ENCODE peak calls at places on chromosome 1, in ten cellular contexts. One of them, this sample, is unnamed.

GRCh38 chr1:110228853-110229252 is 18.7 kb downstream of the KCNC4 start:
- DNase-seq in transverse colon: no peak
- DNase-seq in GM12878: no peak
- DNase-seq in A549: no peak
- DNase-seq in sigmoid colon: no peak
- DNase-seq in suprapubic skin: no peak
- DNase-seq in H1: no peak
- DNase-seq in SK-N-SH: no peak
- DNase-seq in ovary: no peak
- DNase-seq in esophagus muscularis mucosa: no peak
- DNase-seq in this sample: no peak

GRCh38 chr1:22450421-22451021 is 1.1 kb upstream of the ZBTB40 start:
- DNase-seq in transverse colon: no peak
- DNase-seq in GM12878: no peak
- DNase-seq in A549: no peak
- DNase-seq in sigmoid colon: no peak
- DNase-seq in suprapubic skin: no peak
- DNase-seq in H1: no peak
- DNase-seq in SK-N-SH: no peak
- DNase-seq in ovary: no peak
- DNase-seq in esophagus muscularis mucosa: no peak
- DNase-seq in this sample: no peak

GRCh38 chr1:8639165-8639564 is 178.3 kb downstream of the RERE start:
- DNase-seq in transverse colon: no peak
- DNase-seq in GM12878: no peak
- DNase-seq in A549: no peak
- DNase-seq in sigmoid colon: no peak
- DNase-seq in suprapubic skin: no peak
- DNase-seq in H1: no peak
- DNase-seq in SK-N-SH: no peak
- DNase-seq in ovary: no peak
- DNase-seq in esophagus muscularis mucosa: no peak
- DNase-seq in this sample: no peak

GRCh38 chr1:203278087-203278884 is 27.0 kb upstream of the BTG2 start:
- DNase-seq in transverse colon: peak; percentile 83
- DNase-seq in GM12878: no peak
- DNase-seq in A549: no peak
- DNase-seq in sigmoid colon: peak; percentile 99
- DNase-seq in suprapubic skin: peak; percentile 94
- DNase-seq in H1: peak; percentile 55
- DNase-seq in SK-N-SH: peak; percentile 79
- DNase-seq in ovary: peak; percentile 95
- DNase-seq in esophagus muscularis mucosa: peak; percentile 98
- DNase-seq in this sample: peak; percentile 81

GRCh38 chr1:235835226-235835625 is 31.5 kb downstream of the LYST start:
- DNase-seq in transverse colon: peak; percentile 25
- DNase-seq in GM12878: no peak
- DNase-seq in A549: no peak
- DNase-seq in sigmoid colon: peak; percentile 80
- DNase-seq in suprapubic skin: no peak
- DNase-seq in H1: no peak
- DNase-seq in SK-N-SH: no peak
- DNase-seq in ovary: peak; percentile 53
- DNase-seq in esophagus muscularis mucosa: no peak
- DNase-seq in this sample: peak; percentile 49

GRCh38 chr1:167186771-167187170 is 33.9 kb upstream of the POU2F1 start:
- DNase-seq in transverse colon: no peak
- DNase-seq in GM12878: no peak
- DNase-seq in A549: no peak
- DNase-seq in sigmoid colon: no peak
- DNase-seq in suprapubic skin: no peak
- DNase-seq in H1: no peak
- DNase-seq in SK-N-SH: no peak
- DNase-seq in ovary: no peak
- DNase-seq in esophagus muscularis mucosa: no peak
- DNase-seq in this sample: no peak

GRCh38 chr1:24175033-24175755 is 11.9 kb downstream of the IFNLR1 start:
- DNase-seq in transverse colon: no peak
- DNase-seq in GM12878: no peak
- DNase-seq in A549: no peak
- DNase-seq in sigmoid colon: no peak
- DNase-seq in suprapubic skin: peak; percentile 11
- DNase-seq in H1: no peak
- DNase-seq in SK-N-SH: no peak
- DNase-seq in ovary: no peak
- DNase-seq in esophagus muscularis mucosa: no peak
- DNase-seq in this sample: no peak

GRCh38 chr1:108882837-108883236 is 6.1 kb downstream of the GPSM2 start:
- DNase-seq in transverse colon: no peak
- DNase-seq in GM12878: no peak
- DNase-seq in A549: no peak
- DNase-seq in sigmoid colon: no peak
- DNase-seq in suprapubic skin: no peak
- DNase-seq in H1: no peak
- DNase-seq in SK-N-SH: no peak
- DNase-seq in ovary: no peak
- DNase-seq in esophagus muscularis mucosa: no peak
- DNase-seq in this sample: no peak

GRCh38 chr1:13725714-13726175 is 25.8 kb downstream of the PRDM2 start:
- DNase-seq in transverse colon: peak; percentile 59
- DNase-seq in GM12878: no peak
- DNase-seq in A549: peak; percentile 21
- DNase-seq in sigmoid colon: no peak
- DNase-seq in suprapubic skin: no peak
- DNase-seq in H1: no peak
- DNase-seq in SK-N-SH: peak; percentile 26
- DNase-seq in ovary: no peak
- DNase-seq in esophagus muscularis mucosa: no peak
- DNase-seq in this sample: peak; percentile 40

GRCh38 chr1:66607458-66607857 is 73.5 kb downstream of the SGIP1 start:
- DNase-seq in transverse colon: no peak
- DNase-seq in GM12878: no peak
- DNase-seq in A549: no peak
- DNase-seq in sigmoid colon: no peak
- DNase-seq in suprapubic skin: no peak
- DNase-seq in H1: peak; percentile 50
- DNase-seq in SK-N-SH: no peak
- DNase-seq in ovary: no peak
- DNase-seq in esophagus muscularis mucosa: no peak
- DNase-seq in this sample: no peak

GRCh38 chr1:248828845-248829244 is 3.1 kb upstream of the SH3BP5L start:
- DNase-seq in transverse colon: no peak
- DNase-seq in GM12878: no peak
- DNase-seq in A549: peak; percentile 73
- DNase-seq in sigmoid colon: no peak
- DNase-seq in suprapubic skin: no peak
- DNase-seq in H1: no peak
- DNase-seq in SK-N-SH: peak; percentile 53
- DNase-seq in ovary: no peak
- DNase-seq in esophagus muscularis mucosa: no peak
- DNase-seq in this sample: no peak

GRCh38 chr1:89815611-89816010 is 5.2 kb upstream of the LRRC8D start:
- DNase-seq in transverse colon: no peak
- DNase-seq in GM12878: peak; percentile 50
- DNase-seq in A549: no peak
- DNase-seq in sigmoid colon: no peak
- DNase-seq in suprapubic skin: no peak
- DNase-seq in H1: no peak
- DNase-seq in SK-N-SH: no peak
- DNase-seq in ovary: no peak
- DNase-seq in esophagus muscularis mucosa: no peak
- DNase-seq in this sample: no peak

GRCh38 chr1:42931911-42932422 is 26.7 kb downstream of the SLC2A1 start:
- DNase-seq in transverse colon: peak; percentile 91
- DNase-seq in GM12878: peak; percentile 88
- DNase-seq in A549: peak; percentile 42
- DNase-seq in sigmoid colon: peak; percentile 70
- DNase-seq in suprapubic skin: peak; percentile 81
- DNase-seq in H1: no peak
- DNase-seq in SK-N-SH: no peak
- DNase-seq in ovary: no peak
- DNase-seq in esophagus muscularis mucosa: no peak
- DNase-seq in this sample: peak; percentile 83

GRCh38 chr1:220770245-220770913 is 16.3 kb upstream of the MTARC1 start:
- DNase-seq in transverse colon: no peak
- DNase-seq in GM12878: peak; percentile 49
- DNase-seq in A549: no peak
- DNase-seq in sigmoid colon: no peak
- DNase-seq in suprapubic skin: no peak
- DNase-seq in H1: no peak
- DNase-seq in SK-N-SH: no peak
- DNase-seq in ovary: no peak
- DNase-seq in esophagus muscularis mucosa: no peak
- DNase-seq in this sample: no peak

GRCh38 chr1:160708118-160708517 is 3.5 kb downstream of the CD48 start:
- DNase-seq in transverse colon: no peak
- DNase-seq in GM12878: no peak
- DNase-seq in A549: no peak
- DNase-seq in sigmoid colon: no peak
- DNase-seq in suprapubic skin: no peak
- DNase-seq in H1: no peak
- DNase-seq in SK-N-SH: no peak
- DNase-seq in ovary: no peak
- DNase-seq in esophagus muscularis mucosa: no peak
- DNase-seq in this sample: no peak

GRCh38 chr1:160709715-160710114 is 1.9 kb downstream of the CD48 start:
- DNase-seq in transverse colon: no peak
- DNase-seq in GM12878: no peak
- DNase-seq in A549: no peak
- DNase-seq in sigmoid colon: no peak
- DNase-seq in suprapubic skin: no peak
- DNase-seq in H1: no peak
- DNase-seq in SK-N-SH: no peak
- DNase-seq in ovary: no peak
- DNase-seq in esophagus muscularis mucosa: no peak
- DNase-seq in this sample: no peak

GRCh38 chr1:160708821-160709220 is 2.8 kb downstream of the CD48 start:
- DNase-seq in transverse colon: no peak
- DNase-seq in GM12878: no peak
- DNase-seq in A549: no peak
- DNase-seq in sigmoid colon: no peak
- DNase-seq in suprapubic skin: no peak
- DNase-seq in H1: no peak
- DNase-seq in SK-N-SH: no peak
- DNase-seq in ovary: no peak
- DNase-seq in esophagus muscularis mucosa: no peak
- DNase-seq in this sample: no peak

GRCh38 chr1:160711528-160712311 is at the start of gene CD48:
- DNase-seq in transverse colon: no peak
- DNase-seq in GM12878: no peak
- DNase-seq in A549: no peak
- DNase-seq in sigmoid colon: no peak
- DNase-seq in suprapubic skin: no peak
- DNase-seq in H1: no peak
- DNase-seq in SK-N-SH: no peak
- DNase-seq in ovary: no peak
- DNase-seq in esophagus muscularis mucosa: no peak
- DNase-seq in this sample: no peak

DNA sequence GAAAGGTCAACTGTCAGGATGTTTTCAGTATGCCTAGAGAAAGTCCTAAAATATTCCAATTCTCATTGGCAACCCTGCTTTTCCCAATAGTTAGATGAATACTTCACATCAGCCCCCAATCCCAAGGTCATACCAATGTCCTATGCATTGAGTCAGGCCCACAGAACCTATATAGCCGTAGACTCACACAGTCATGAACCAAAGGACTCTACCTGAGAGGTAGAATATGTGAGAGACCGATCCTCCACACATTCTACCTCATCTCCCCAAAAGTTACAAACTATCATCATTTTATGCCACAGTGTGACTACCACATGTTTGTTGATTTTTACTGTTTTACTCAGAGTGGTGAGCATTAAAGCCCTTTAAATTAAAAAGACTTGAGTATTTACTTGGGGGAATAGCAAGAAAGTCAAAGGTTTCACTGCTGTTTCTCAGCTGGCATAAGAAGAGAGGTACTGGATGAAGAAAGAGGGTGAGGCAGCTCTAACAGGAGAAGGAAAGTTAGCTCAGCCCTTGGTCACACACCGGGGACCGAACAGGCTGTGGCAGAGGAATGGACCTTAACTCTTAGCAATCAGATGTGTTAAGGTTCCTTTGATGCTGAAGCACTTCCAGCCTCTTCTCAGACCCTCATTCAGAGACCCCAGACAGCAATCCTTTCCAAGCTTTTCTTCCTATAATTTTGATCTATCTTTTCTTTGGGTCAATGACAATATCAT is 930 bp downstream of the CD48 start:
- DNase-seq in transverse colon: no peak
- DNase-seq in GM12878: no peak
- DNase-seq in A549: no peak
- DNase-seq in sigmoid colon: no peak
- DNase-seq in suprapubic skin: no peak
- DNase-seq in H1: no peak
- DNase-seq in SK-N-SH: no peak
- DNase-seq in ovary: no peak
- DNase-seq in esophagus muscularis mucosa: no peak
- DNase-seq in this sample: no peak
- TF ChIP-seq EP300 in transverse colon: no peak
- TF ChIP-seq EP300 in GM12878: no peak
- TF ChIP-seq EP300 in A549: no peak
- TF ChIP-seq EP300 in sigmoid colon: no peak
- TF ChIP-seq EP300 in suprapubic skin: no peak
- TF ChIP-seq EP300 in H1: no peak
- TF ChIP-seq EP300 in SK-N-SH: no peak
- TF ChIP-seq EP300 in ovary: no peak
- TF ChIP-seq EP300 in esophagus muscularis mucosa: no peak
- TF ChIP-seq EP300 in this sample: no peak

GRCh38 chr1:155253208-155253607 is 2.1 kb downstream of the ENTREP3 start:
- DNase-seq in transverse colon: no peak
- DNase-seq in GM12878: no peak
- DNase-seq in A549: no peak
- DNase-seq in sigmoid colon: no peak
- DNase-seq in suprapubic skin: no peak
- DNase-seq in H1: no peak
- DNase-seq in SK-N-SH: peak; percentile 46
- DNase-seq in ovary: no peak
- DNase-seq in esophagus muscularis mucosa: no peak
- DNase-seq in this sample: no peak
- H3K27ac ChIP-seq in transverse colon: no peak overlapping the region
- H3K27ac ChIP-seq in GM12878: no peak overlapping the region
- H3K27ac ChIP-seq in A549: no peak overlapping the region
- H3K27ac ChIP-seq in sigmoid colon: peak overlapping the region; percentile 96
- H3K27ac ChIP-seq in suprapubic skin: no peak overlapping the region
- H3K27ac ChIP-seq in H1: no peak overlapping the region
- H3K27ac ChIP-seq in SK-N-SH: no peak overlapping the region
- H3K27ac ChIP-seq in ovary: no peak overlapping the region
- H3K27ac ChIP-seq in esophagus muscularis mucosa: peak overlapping the region; percentile 98
- H3K27ac ChIP-seq in this sample: no peak overlapping the region

GRCh38 chr1:2832506-2833453 is 31.3 kb upstream of the TTC34 start:
- DNase-seq in transverse colon: no peak
- DNase-seq in GM12878: no peak
- DNase-seq in A549: no peak
- DNase-seq in sigmoid colon: no peak
- DNase-seq in suprapubic skin: no peak
- DNase-seq in H1: no peak
- DNase-seq in SK-N-SH: no peak
- DNase-seq in ovary: no peak
- DNase-seq in esophagus muscularis mucosa: no peak
- DNase-seq in this sample: no peak
- H3K9me3 ChIP-seq in transverse colon: no peaks in the 10 kb centered on the region
- H3K9me3 ChIP-seq in GM12878: no peaks in the 10 kb centered on the region
- H3K9me3 ChIP-seq in A549: no peaks in the 10 kb centered on the region
- H3K9me3 ChIP-seq in sigmoid colon: no peaks in the 10 kb centered on the region
- H3K9me3 ChIP-seq in suprapubic skin: no peaks in the 10 kb centered on the region
- H3K9me3 ChIP-seq in H1: peaks cover 67% of the 10 kb centered on the region
- H3K9me3 ChIP-seq in SK-N-SH: no peaks in the 10 kb centered on the region
- H3K9me3 ChIP-seq in ovary: no peaks in the 10 kb centered on the region
- H3K9me3 ChIP-seq in esophagus muscularis mucosa: peaks cover under 1% of the 10 kb centered on the region
- H3K9me3 ChIP-seq in this sample: no peaks in the 10 kb centered on the region

GRCh38 chr1:170881268-170882265 is 53.8 kb upstream of the MROH9 start:
- DNase-seq in transverse colon: no peak
- DNase-seq in GM12878: peak; percentile 23
- DNase-seq in A549: peak; percentile 4
- DNase-seq in sigmoid colon: no peak
- DNase-seq in suprapubic skin: no peak
- DNase-seq in H1: no peak
- DNase-seq in SK-N-SH: no peak
- DNase-seq in ovary: no peak
- DNase-seq in esophagus muscularis mucosa: no peak
- DNase-seq in this sample: no peak
- TF ChIP-seq EP300 in transverse colon: no peak
- TF ChIP-seq EP300 in GM12878: no peak
- TF ChIP-seq EP300 in A549: no peak
- TF ChIP-seq EP300 in sigmoid colon: no peak
- TF ChIP-seq EP300 in suprapubic skin: no peak
- TF ChIP-seq EP300 in H1: no peak
- TF ChIP-seq EP300 in SK-N-SH: peak; percentile 35
- TF ChIP-seq EP300 in ovary: no peak
- TF ChIP-seq EP300 in esophagus muscularis mucosa: no peak
- TF ChIP-seq EP300 in this sample: no peak

This sample was measured in stomach.